ENCODE peak calls at places on chromosome 6, in ten cellular contexts. Z, K, A, X, S, F, R, B, L and O are unnamed samples. For H3K4me1 and H3K27me3, the result is how much of the 10 kb centered on the place peaks cover.

GRCh38 chr6:125913864-125914351 is 42.7 kb upstream of the HINT3 start:
- DNase-seq in X (peak), Z (peak), B (no peak), L (no peak), A (no peak), S (peak), R (peak), F (no peak), K (peak), O (no peak)

GRCh38 chr6:19417713-19418112 is 419.5 kb upstream of the ID4 start:
- DNase-seq in F (no peak), A (no peak), S (no peak), X (peak), R (no peak), B (no peak), Z (no peak), L (no peak), K (peak), O (no peak)

GRCh38 chr6:113595921-113596376 is 261.2 kb upstream of the MARCKS start:
- DNase-seq in R (no peak), B (no peak), F (no peak), X (no peak), A (peak), Z (no peak), S (no peak), K (peak), L (peak), O (peak)

GRCh38 chr6:3801960-3802359 is 47.2 kb upstream of the FAM50B start:
- DNase-seq in F (no peak), A (no peak), R (no peak), Z (no peak), S (no peak), B (no peak), K (no peak), X (no peak), L (no peak), O (no peak)

GRCh38 chr6:88358846-88359245 is 192.7 kb upstream of the CNR1 start:
- DNase-seq in S (no peak), X (no peak), K (no peak), B (no peak), F (no peak), A (no peak), R (no peak), Z (no peak), L (no peak), O (no peak)

GRCh38 chr6:13453771-13454251 is 33.6 kb downstream of the GFOD1 start:
- DNase-seq in R (peak), F (no peak), L (no peak), B (no peak), X (peak), K (peak), S (no peak), A (no peak), Z (no peak), O (no peak)

GRCh38 chr6:78580923-78581322 is 286.4 kb upstream of the IRAK1BP1 start:
- DNase-seq in A (no peak), F (no peak), L (no peak), R (no peak), X (no peak), S (no peak), B (no peak), K (no peak), Z (no peak), O (no peak)

GRCh38 chr6:74166849-74167248 is 470.8 kb downstream of the CD109 start:
- DNase-seq in A (no peak), R (no peak), K (peak), F (no peak), L (no peak), Z (no peak), X (no peak), S (no peak), B (no peak), O (no peak)

GRCh38 chr6:40912158-40912946 is 126.7 kb downstream of the UNC5CL start:
- DNase-seq in F (peak), X (no peak), L (no peak), Z (peak), A (peak), K (no peak), S (peak), B (peak), R (peak), O (peak)

GRCh38 chr6:40353197-40353966 is 233.8 kb downstream of the LRFN2 start:
- DNase-seq in B (no peak), S (no peak), Z (no peak), L (no peak), X (no peak), F (no peak), K (no peak), A (no peak), R (no peak), O (no peak)

GRCh38 chr6:110554966-110555460 is 78.6 kb upstream of the SLC22A16 start:
- DNase-seq in F (no peak), K (no peak), B (no peak), S (no peak), A (peak), X (no peak), R (no peak), Z (no peak), L (no peak), O (no peak)

GRCh38 chr6:41698350-41698781 is 37.0 kb downstream of the TFEB start:
- DNase-seq in L (no peak), K (peak), B (no peak), X (no peak), R (peak), A (no peak), F (no peak), S (no peak), Z (no peak), O (no peak)

GRCh38 chr6:33320315-33321181 is 3.0 kb upstream of the ZBTB22 start:
- DNase-seq in A (peak), K (peak), L (peak), Z (peak), R (peak), S (peak), B (peak), X (no peak), F (peak), O (peak)

GRCh38 chr6:111736005-111736607 is 130.4 kb upstream of the TRAF3IP2 start:
- DNase-seq in B (no peak), Z (no peak), X (no peak), R (no peak), A (no peak), S (no peak), F (no peak), K (peak), L (no peak), O (no peak)

GRCh38 chr6:90179190-90180169 is 117.2 kb downstream of the BACH2 start:
- DNase-seq in L (no peak), R (no peak), B (no peak), A (no peak), Z (no peak), F (no peak), S (no peak), X (no peak), K (no peak), O (no peak)

GRCh38 chr6:45539124-45539523 is 161.4 kb upstream of the SUPT3H start:
- DNase-seq in A (no peak), K (no peak), S (no peak), R (no peak), L (no peak), X (no peak), B (no peak), F (no peak), Z (no peak), O (no peak)

GRCh38 chr6:33430991-33431879 is 11.4 kb downstream of the SYNGAP1 start:
- DNase-seq in Z (no peak), R (peak), K (peak), S (peak), F (peak), A (no peak), L (peak), X (no peak), B (peak), O (peak)

GRCh38 chr6:106134906-106135634 is 48.9 kb downstream of the PRDM1 start:
- DNase-seq in K (no peak), F (no peak), R (no peak), Z (peak), S (peak), X (peak), L (no peak), A (no peak), B (no peak), O (no peak)

GRCh38 chr6:21219856-21220255 is 373.7 kb upstream of the SOX4 start:
- DNase-seq in R (no peak), K (no peak), S (no peak), X (no peak), F (no peak), A (no peak), B (no peak), Z (no peak), L (no peak), O (no peak)

GRCh38 chr6:137097057-137097456 is 52.3 kb upstream of the IL20RA start:
- DNase-seq in K (no peak), X (no peak), B (no peak), Z (no peak), L (no peak), R (no peak), A (no peak), F (no peak), S (no peak), O (no peak)

GRCh38 chr6:1971612-1972011 is 273.8 kb downstream of the GMDS start:
- DNase-seq in X (no peak), K (peak), B (no peak), R (no peak), Z (no peak), L (no peak), F (no peak), S (no peak), A (no peak), O (no peak)

GRCh38 chr6:161272600-161273355 is 1.1 kb downstream of the AGPAT4 start:
- DNase-seq in K (peak), F (peak), A (no peak), R (peak), B (no peak), L (peak), X (peak), S (no peak), Z (no peak), O (no peak)

GRCh38 chr6:155188707-155189496 is 74.9 kb upstream of the CLDN20 start:
- DNase-seq in Z (no peak), K (peak), A (no peak), S (no peak), L (no peak), X (no peak), R (peak), F (no peak), B (no peak), O (no peak)

GRCh38 chr6:84078335-84078734 is 44.8 kb downstream of the MRAP2 start:
- DNase-seq in X (no peak), F (no peak), A (no peak), Z (no peak), B (no peak), K (no peak), S (no peak), L (no peak), R (no peak), O (no peak)

GRCh38 chr6:139369568-139370046 is 4.8 kb downstream of the CITED2 start:
- DNase-seq in R (peak), S (no peak), A (no peak), F (peak), X (no peak), L (no peak), Z (peak), B (no peak), K (peak), O (no peak)

GRCh38 chr6:83057705-83058321 is 7.8 kb downstream of the UBE3D start:
- DNase-seq in B (no peak), L (no peak), X (peak), Z (peak), S (peak), F (peak), R (peak), K (peak), A (no peak), O (no peak)

GRCh38 chr6:158622545-158623190 is 21.9 kb downstream of the DYNLT1 start:
- DNase-seq in A (no peak), L (no peak), X (no peak), K (no peak), F (no peak), Z (no peak), R (no peak), B (peak), S (no peak), O (no peak)

GRCh38 chr6:140985679-140986275 is 1146.9 kb upstream of the GJE1 start:
- DNase-seq in R (no peak), F (no peak), K (peak), A (no peak), Z (no peak), L (no peak), X (no peak), S (no peak), B (no peak), O (no peak)

GRCh38 chr6:164455835-164456234 is 853.6 kb downstream of the C6orf118 start:
- DNase-seq in K (no peak), Z (no peak), L (no peak), F (no peak), A (no peak), R (no peak), B (no peak), S (no peak), X (no peak), O (no peak)

GRCh38 chr6:123520208-123520607 is 116.5 kb downstream of the TRDN start:
- DNase-seq in R (no peak), S (no peak), K (no peak), L (no peak), A (no peak), F (no peak), Z (no peak), B (no peak), X (no peak), O (no peak)

GRCh38 chr6:2634151-2634964 is 116.4 kb downstream of the MYLK4 start:
- DNase-seq in F (peak), X (peak), Z (peak), K (peak), S (peak), B (peak), R (peak), L (peak), A (peak), O (peak)

GRCh38 chr6:62362097-62362496 is 76.1 kb upstream of the KHDRBS2 start:
- DNase-seq in L (no peak), Z (no peak), B (no peak), X (no peak), S (no peak), A (no peak), K (no peak), F (no peak), R (no peak), O (no peak)

GRCh38 chr6:167748458-167749379 is 78.0 kb upstream of the AFDN start:
- DNase-seq in L (peak), K (no peak), A (no peak), R (no peak), F (no peak), X (no peak), B (peak), Z (no peak), S (no peak), O (no peak)

GRCh38 chr6:14734416-14735340 is 511.2 kb upstream of the JARID2 start:
- DNase-seq in K (peak), X (peak), B (no peak), A (no peak), R (no peak), L (no peak), Z (no peak), S (no peak), F (no peak), O (no peak)

GRCh38 chr6:11212625-11213024 is 19.8 kb downstream of the NEDD9 start:
- DNase-seq in B (no peak), A (peak), L (peak), R (peak), Z (peak), K (peak), X (no peak), F (peak), S (no peak), O (peak)
- H3K4me1 ChIP-seq in B (half or more), A (under half), L (half or more), R (half or more), Z (under half), K (under half), X (under half), F (under half), S (half or more), O (half or more)

GRCh38 chr6:100468013-100468622 is 3.4 kb upstream of the SIM1 start:
- DNase-seq in X (no peak), F (no peak), Z (no peak), L (no peak), S (no peak), B (no peak), R (no peak), A (no peak), K (no peak), O (no peak)
- H3K27me3 ChIP-seq in X (under half), F (under half), Z (half or more), L (half or more), S (half or more), B (half or more), R (half or more), A (half or more), K (half or more), O (half or more)

GRCh38 chr6:11722805-11723631 is 55.6 kb downstream of the ADTRP start:
- DNase-seq in B (no peak), R (no peak), K (no peak), Z (no peak), S (no peak), X (no peak), F (no peak), L (no peak), A (no peak), O (no peak)
- TF ChIP-seq POLR2A in B (no peak), R (no peak), K (no peak), Z (no peak), S (no peak), X (no peak), F (no peak), L (no peak), A (no peak), O (no peak)

GRCh38 chr6:71529769-71530168 is 241.2 kb downstream of the OGFRL1 start:
- DNase-seq in K (no peak), B (no peak), R (no peak), X (no peak), A (no peak), S (no peak), L (no peak), Z (no peak), F (no peak), O (no peak)

GRCh38 chr6:71531841-71532240 is 243.2 kb downstream of the OGFRL1 start:
- DNase-seq in F (no peak), K (no peak), R (no peak), L (no peak), A (peak), S (no peak), B (no peak), X (no peak), Z (no peak), O (no peak)

GRCh38 chr6:71527831-71528377 is 239.3 kb downstream of the OGFRL1 start:
- DNase-seq in R (peak), K (peak), X (no peak), F (no peak), A (no peak), B (no peak), S (no peak), Z (no peak), L (no peak), O (no peak)

GRCh38 chr6:71531006-71531405 is 242.4 kb downstream of the OGFRL1 start:
- DNase-seq in F (no peak), X (no peak), R (no peak), S (no peak), Z (no peak), B (no peak), L (no peak), A (no peak), K (peak), O (no peak)

DNA sequence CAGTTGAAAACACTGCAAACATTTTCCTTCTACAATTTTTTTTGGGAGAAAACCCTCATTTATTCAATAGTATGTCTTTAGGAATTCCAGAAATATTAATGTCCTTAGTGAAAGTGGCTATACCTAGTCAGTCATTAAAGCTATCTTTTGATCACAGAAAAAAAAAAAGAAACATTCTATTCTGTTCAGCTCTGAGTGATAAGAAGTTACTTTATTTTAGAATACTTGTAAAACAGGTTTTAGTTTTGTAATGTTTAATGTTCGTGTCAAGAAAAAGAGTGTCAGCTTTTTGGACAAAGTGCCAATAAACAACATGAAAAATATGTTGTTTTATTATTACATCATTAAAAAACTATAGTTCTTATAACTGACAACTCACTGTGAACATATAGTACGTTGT is 240.4 kb downstream of the OGFRL1 start:
- DNase-seq in A (no peak), L (no peak), Z (no peak), B (no peak), R (no peak), S (no peak), X (no peak), F (no peak), K (no peak), O (no peak)
- H3K4me1 ChIP-seq in A (under half), L (under half), Z (under half), B (under half), R (under half), S (under half), X (under half), F (under half), K (under half), O (under half)

GRCh38 chr6:30447237-30447636 is 42.1 kb upstream of the HLA-E start:
- DNase-seq in A (no peak), B (no peak), R (peak), K (peak), Z (no peak), X (peak), F (no peak), L (no peak), S (no peak), O (no peak)

GRCh38 chr6:30450908-30451818 is 38.1 kb upstream of the HLA-E start:
- DNase-seq in A (no peak), R (no peak), S (peak), X (no peak), K (peak), F (no peak), L (peak), B (peak), Z (peak), O (peak)

GRCh38 chr6:30446259-30446658 is 43.0 kb upstream of the HLA-E start:
- DNase-seq in F (no peak), B (no peak), L (no peak), R (no peak), Z (no peak), X (no peak), S (no peak), A (no peak), K (no peak), O (no peak)

GRCh38 chr6:30452736-30453507 is 36.4 kb upstream of the HLA-E start:
- DNase-seq in X (no peak), Z (no peak), L (no peak), R (no peak), B (no peak), A (no peak), K (no peak), F (no peak), S (no peak), O (no peak)

GRCh38 chr6:30450548-30450907 is 38.8 kb upstream of the HLA-E start:
- DNase-seq in B (no peak), R (no peak), K (no peak), A (no peak), F (no peak), X (no peak), Z (no peak), L (no peak), S (no peak), O (no peak)
- H3K27me3 ChIP-seq in B (half or more), R (half or more), K (half or more), A (half or more), F (under half), X (under half), Z (half or more), L (under half), S (half or more), O (half or more)

GRCh38 chr6:149056777-149057463 is 260.6 kb upstream of the TAB2 start:
- DNase-seq in K (peak), S (no peak), R (no peak), Z (no peak), A (no peak), X (no peak), F (no peak), B (no peak), L (no peak), O (no peak)

GRCh38 chr6:149053848-149054558 is 263.5 kb upstream of the TAB2 start:
- DNase-seq in A (no peak), R (no peak), K (no peak), F (no peak), B (no peak), X (no peak), S (no peak), L (no peak), Z (no peak), O (no peak)

GRCh38 chr6:149055195-149055899 is 262.2 kb upstream of the TAB2 start:
- DNase-seq in K (no peak), L (no peak), R (no peak), A (no peak), Z (no peak), B (no peak), S (no peak), F (no peak), X (no peak), O (no peak)

GRCh38 chr6:149052350-149053106 is 265.0 kb upstream of the TAB2 start:
- DNase-seq in X (no peak), L (no peak), S (no peak), A (no peak), Z (no peak), F (no peak), B (no peak), R (no peak), K (no peak), O (no peak)

DNA sequence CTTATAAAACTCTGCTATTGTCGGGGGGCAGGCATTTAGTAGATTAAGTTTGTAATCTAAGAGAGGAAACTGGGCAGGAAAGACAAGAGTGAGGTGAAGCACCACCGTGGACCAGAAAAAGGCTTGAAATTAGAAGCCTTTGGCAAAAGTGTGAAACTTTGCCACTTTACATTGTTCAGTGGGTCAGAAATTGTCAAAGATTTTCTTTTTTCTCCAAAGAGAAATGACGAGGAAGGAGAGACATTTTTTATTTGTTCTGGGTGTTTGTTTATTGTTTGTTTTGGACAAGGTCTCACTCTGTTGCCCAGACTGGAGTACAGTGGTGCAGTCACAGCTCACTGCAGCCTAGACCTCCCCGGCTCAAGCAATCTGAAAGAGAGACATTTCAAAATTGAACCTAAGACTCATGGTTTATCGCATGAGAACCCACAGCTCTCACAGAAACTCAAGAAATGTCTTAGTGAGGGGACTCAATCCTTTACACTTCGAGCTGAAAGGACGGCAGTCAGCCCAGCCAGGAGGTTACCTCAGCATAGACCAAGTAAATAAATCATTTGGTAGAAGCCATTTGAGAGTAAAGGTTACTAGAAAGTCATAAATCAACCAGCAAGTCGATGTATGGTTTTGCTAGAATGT is 262.8 kb upstream of the TAB2 start:
- DNase-seq in X (no peak), R (no peak), L (no peak), F (no peak), K (no peak), A (no peak), B (no peak), S (no peak), Z (no peak), O (no peak)
- TF ChIP-seq POLR2A in X (no peak), R (no peak), L (no peak), F (no peak), K (no peak), A (no peak), B (no peak), S (no peak), Z (no peak), O (no peak)